ENCODE peak calls at places on chromosomes 11 and 22, in eight cellular contexts. R is heart left ventricle, V is epithelial cell of esophagus, M is left lung, S is MCF 10A, J is AG10803, W is gastrocnemius medialis, K is cardiac muscle cell. N is an unnamed sample.
A peak's percentile ranks its signal among the peaks of the same experiment; 100 is the strongest.

GRCh38 chr22:35648066-35649025 is at the start of gene APOL6:
- DNase-seq in R (no peak), V (peak; percentile 57), M (no peak), S (peak; percentile 82), J (peak; percentile 75), W (no peak), K (peak; percentile 86), N (peak; percentile 76)

GRCh38 chr22:17951315-17951714 is 73.0 kb downstream of the MICAL3 start:
- DNase-seq in R (no peak), V (no peak), M (no peak), S (no peak), J (no peak), W (no peak), K (no peak), N (no peak)

GRCh38 chr11:126329644-126330200 is 25.8 kb upstream of the ST3GAL4 start:
- DNase-seq in R (no peak), V (no peak), M (no peak), S (no peak), J (peak; percentile 63), W (no peak), K (no peak), N (peak; percentile 56)

GRCh38 chr11:61140416-61140815 is 20.8 kb downstream of the VPS37C start:
- DNase-seq in R (no peak), V (no peak), M (no peak), S (no peak), J (no peak), W (no peak), K (no peak), N (no peak)

GRCh38 chr11:47147250-47147649 is 29.4 kb downstream of the ARFGAP2 start:
- DNase-seq in R (no peak), V (no peak), M (no peak), S (no peak), J (no peak), W (no peak), K (no peak), N (no peak)

GRCh38 chr11:58125469-58125868 is at the start of gene OR9I1:
- DNase-seq in R (no peak), V (peak; percentile 4), M (no peak), S (no peak), J (no peak), W (no peak), K (no peak), N (no peak)

GRCh38 chr11:21811572-21811971 is 381.3 kb upstream of the ANO5 start:
- DNase-seq in R (no peak), V (no peak), M (no peak), S (no peak), J (no peak), W (no peak), K (no peak), N (no peak)

GRCh38 chr11:113664981-113665710 is 41.0 kb downstream of the TMPRSS5 start:
- DNase-seq in R (no peak), V (no peak), M (no peak), S (no peak), J (no peak), W (no peak), K (no peak), N (no peak)

GRCh38 chr11:125994509-125994908 is 48.7 kb downstream of the VSIG10L2 start:
- DNase-seq in R (no peak), V (no peak), M (no peak), S (no peak), J (no peak), W (no peak), K (no peak), N (no peak)

GRCh38 chr11:16111690-16112089 is 244.7 kb downstream of the SOX6 start:
- DNase-seq in R (no peak), V (no peak), M (no peak), S (no peak), J (no peak), W (peak; percentile 20), K (no peak), N (no peak)

GRCh38 chr11:117217141-117217609 is 14.7 kb downstream of the PCSK7 start:
- DNase-seq in R (no peak), V (no peak), M (no peak), S (no peak), J (peak; percentile 54), W (no peak), K (peak; percentile 98), N (no peak)

GRCh38 chr22:20607157-20607907 is 99.9 kb downstream of the MED15 start:
- DNase-seq in R (no peak), V (no peak), M (peak; percentile 68), S (no peak), J (no peak), W (no peak), K (no peak), N (no peak)

GRCh38 chr11:61963016-61963281 is 4.5 kb downstream of the FTH1 start:
- DNase-seq in R (no peak), V (no peak), M (no peak), S (no peak), J (no peak), W (no peak), K (no peak), N (no peak)

GRCh38 chr11:80182906-80183305 is 742.1 kb upstream of the TENM4 start:
- DNase-seq in R (no peak), V (no peak), M (no peak), S (no peak), J (peak; percentile 25), W (no peak), K (no peak), N (no peak)

GRCh38 chr11:45646275-45646970 is 19.0 kb downstream of the CHST1 start:
- DNase-seq in R (no peak), V (peak; percentile 35), M (no peak), S (peak; percentile 50), J (peak; percentile 16), W (no peak), K (peak; percentile 45), N (peak; percentile 19)

GRCh38 chr11:116865696-116866095 is 28.3 kb upstream of the APOA1 start:
- DNase-seq in R (no peak), V (no peak), M (no peak), S (no peak), J (peak; percentile 92), W (no peak), K (no peak), N (no peak)

GRCh38 chr11:2390871-2391662 is 9.5 kb upstream of the TSSC4 start:
- DNase-seq in R (no peak), V (peak; percentile 61), M (no peak), S (no peak), J (peak; percentile 66), W (peak; percentile 65), K (peak; percentile 50), N (no peak)

DNA sequence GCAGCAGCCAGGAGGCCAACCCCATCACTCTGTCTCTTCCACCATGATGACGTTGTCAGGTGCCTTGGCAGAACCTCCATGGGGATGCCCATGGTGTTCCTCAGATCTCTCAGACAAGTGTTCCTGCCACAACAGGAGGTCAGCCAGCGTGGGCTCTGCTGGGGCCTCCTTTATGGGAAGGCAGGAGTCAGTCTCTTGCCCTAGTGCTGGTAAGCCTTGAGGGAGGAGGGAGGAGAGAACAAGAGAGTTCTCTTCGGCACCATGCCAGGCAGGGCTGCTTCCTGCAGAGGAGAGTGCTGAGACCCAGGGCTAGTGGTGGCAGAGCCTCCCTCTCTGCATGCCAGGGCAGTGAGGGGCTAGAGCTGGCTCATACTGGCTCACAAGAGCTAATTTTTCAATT is 32.5 kb downstream of the GNAZ start:
- DNase-seq in R (no peak), V (no peak), M (no peak), S (no peak), J (no peak), W (no peak), K (no peak), N (no peak)
- TF ChIP-seq CTCF in R (no peak), V (no peak), M (no peak), S (no peak), J (no peak), W (no peak), K (no peak), N (no peak)

GRCh38 chr11:67492069-67492727 is 9.4 kb downstream of the AIP start:
- DNase-seq in R (no peak), V (no peak), M (peak; percentile 57), S (no peak), J (no peak), W (no peak), K (no peak), N (no peak)

GRCh38 chr11:67494371-67495233 is 10.6 kb downstream of the PITPNM1 start:
- DNase-seq in R (no peak), V (no peak), M (peak; percentile 65), S (no peak), J (no peak), W (no peak), K (no peak), N (no peak)

GRCh38 chr11:67493548-67494370 is 10.9 kb downstream of the AIP start:
- DNase-seq in R (peak; percentile 61), V (no peak), M (peak; percentile 74), S (no peak), J (no peak), W (no peak), K (no peak), N (no peak)

GRCh38 chr11:67491276-67492068 is 8.6 kb downstream of the AIP start:
- DNase-seq in R (no peak), V (no peak), M (peak; percentile 64), S (no peak), J (no peak), W (no peak), K (no peak), N (no peak)

DNA sequence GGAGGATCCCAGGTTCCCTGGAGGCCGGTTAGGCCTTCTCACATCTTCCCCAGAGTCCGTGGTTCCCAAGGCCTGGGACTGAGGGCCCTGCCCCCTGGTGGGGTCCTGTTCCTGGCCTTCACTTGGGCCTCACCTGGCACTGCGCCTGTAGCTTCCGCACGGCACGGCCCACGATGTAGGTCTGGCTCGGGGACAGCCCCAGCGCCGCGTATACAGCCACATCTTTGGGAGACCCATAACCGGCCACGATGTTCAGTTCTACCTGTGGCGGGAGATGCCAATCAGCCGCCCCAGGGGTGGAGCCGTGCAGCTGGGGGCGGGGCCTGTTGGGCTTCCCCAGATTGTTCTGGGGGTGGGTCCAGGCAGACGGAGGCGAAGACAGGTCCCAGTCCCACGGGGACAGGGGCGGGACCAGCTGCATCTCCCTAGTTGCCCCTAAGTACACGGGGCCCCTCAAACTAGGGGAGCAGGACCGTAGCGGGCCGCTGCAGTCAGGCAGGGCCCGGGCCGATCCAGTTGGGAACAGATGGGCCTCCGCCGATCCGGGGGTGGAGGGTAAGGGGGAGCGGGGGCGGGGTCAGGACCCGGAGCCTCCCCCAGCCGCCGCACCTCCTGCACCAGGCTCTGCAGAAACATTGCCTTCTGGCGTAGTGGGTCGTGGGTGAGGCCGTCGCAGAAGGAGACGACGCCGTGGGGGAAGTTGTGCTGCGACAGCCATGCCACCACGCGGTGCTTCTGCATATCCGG is 10.1 kb downstream of the AIP start:
- DNase-seq in R (peak; percentile 63), V (no peak), M (peak; percentile 65), S (no peak), J (no peak), W (no peak), K (no peak), N (no peak)
- TF ChIP-seq CTCF in R (no peak), V (no peak), M (no peak), S (no peak), J (no peak), W (no peak), K (no peak), N (no peak)

GRCh38 chr11:28822596-28822995 is 714.4 kb downstream of the METTL15 start:
- DNase-seq in R (no peak), V (peak; percentile 61), M (no peak), S (peak; percentile 62), J (no peak), W (no peak), K (no peak), N (no peak)

GRCh38 chr11:28826807-28827206 is 718.6 kb downstream of the METTL15 start:
- DNase-seq in R (no peak), V (no peak), M (no peak), S (no peak), J (no peak), W (no peak), K (no peak), N (no peak)
- TF ChIP-seq CTCF in R (no peak), V (no peak), M (no peak), S (no peak), J (no peak), W (no peak), K (no peak), N (no peak)

GRCh38 chr11:67506426-67507032 is 1.4 kb upstream of the PITPNM1 start:
- DNase-seq in R (peak; percentile 56), V (no peak), M (peak; percentile 76), S (no peak), J (no peak), W (no peak), K (no peak), N (no peak)
- TF ChIP-seq CTCF in R (peak; percentile 4), V (no peak), M (peak; percentile 5), S (no peak), J (no peak), W (peak; percentile 12), K (no peak), N (peak; percentile 54)